ENCODE peak calls at places on chromosome 20, in six cellular contexts. V is cardiac muscle cell, G is uterus, K is PC-3, Q is thoracic aorta, J is neural progenitor cell. O is an unnamed sample.
A peak's percentile ranks its signal among the peaks of the same experiment; 100 is the strongest.

GRCh38 chr20:38864662-38865061 is 59.2 kb downstream of the PPP1R16B start:
- DNase-seq in K (no peak), G (no peak), Q (no peak), J (no peak), V (no peak), O (no peak)

GRCh38 chr20:19823971-19824370 is 65.9 kb downstream of the RIN2 start:
- DNase-seq in V (no peak), J (no peak), Q (no peak), K (no peak), G (no peak), O (no peak)

GRCh38 chr20:13288357-13288756 is 67.3 kb downstream of the ISM1 start:
- DNase-seq in J (no peak), K (no peak), Q (no peak), V (no peak), G (no peak), O (no peak)

GRCh38 chr20:37383229-37383989 is 37.5 kb downstream of the SRC start:
- DNase-seq in Q (peak; percentile 50), V (no peak), G (peak; percentile 27), K (peak; percentile 90), J (no peak), O (no peak)

GRCh38 chr20:38255389-38255788 is 5.1 kb downstream of the KIAA1755 start:
- DNase-seq in G (peak; percentile 55), Q (no peak), V (no peak), K (no peak), J (no peak), O (no peak)

GRCh38 chr20:8203366-8203765 is 71.3 kb downstream of the PLCB1 start:
- DNase-seq in K (no peak), G (no peak), V (no peak), J (no peak), Q (no peak), O (no peak)

GRCh38 chr20:17843246-17844132 is 125.1 kb downstream of the SNX5 start:
- DNase-seq in V (no peak), J (no peak), K (peak; percentile 94), Q (peak; percentile 47), G (peak; percentile 64), O (no peak)

GRCh38 chr20:14415492-14415891 is 78.1 kb upstream of the FLRT3 start:
- DNase-seq in G (no peak), K (peak; percentile 28), J (peak; percentile 5), Q (no peak), V (peak; percentile 11), O (no peak)

GRCh38 chr20:54980321-54980960 is 505.0 kb downstream of the DOK5 start:
- DNase-seq in Q (no peak), V (peak; percentile 28), G (no peak), K (peak; percentile 44), J (peak; percentile 50), O (peak; percentile 26)

GRCh38 chr20:53865905-53866786 is 204.2 kb downstream of the BCAS1 start:
- DNase-seq in J (peak; percentile 76), G (no peak), V (peak; percentile 50), Q (no peak), K (peak; percentile 99), O (peak; percentile 91)

GRCh38 chr20:3909952-3910366 is 20.8 kb downstream of the PANK2 start:
- DNase-seq in V (no peak), G (no peak), Q (no peak), K (no peak), J (no peak), O (no peak)

GRCh38 chr20:16337707-16338106 is 235.5 kb downstream of the KIF16B start:
- DNase-seq in J (no peak), G (no peak), Q (no peak), K (no peak), V (no peak), O (no peak)

GRCh38 chr20:10653593-10654288 is 20.1 kb downstream of the JAG1 start:
- DNase-seq in V (peak; percentile 45), G (peak; percentile 71), J (no peak), Q (no peak), K (no peak), O (no peak)

GRCh38 chr20:14673164-14673563 is 335.8 kb upstream of the FLRT3 start:
- DNase-seq in Q (no peak), K (peak; percentile 12), J (no peak), V (no peak), G (no peak), O (no peak)

GRCh38 chr20:38985060-38985459 is 22.9 kb downstream of the DHX35 start:
- DNase-seq in K (peak; percentile 21), V (no peak), G (no peak), J (no peak), Q (no peak), O (no peak)

GRCh38 chr20:18466574-18466893 is 296 bp downstream of the DZANK1 start:
- DNase-seq in V (no peak), J (no peak), K (no peak), G (no peak), Q (no peak), O (no peak)

GRCh38 chr20:45971425-45971674 is 653 bp downstream of the ZNF335 start:
- DNase-seq in Q (no peak), J (no peak), K (no peak), V (no peak), G (no peak), O (no peak)

GRCh38 chr20:5835870-5836269 is 85.7 kb downstream of the SHLD1 start:
- DNase-seq in J (no peak), G (no peak), V (no peak), K (no peak), Q (no peak), O (no peak)

GRCh38 chr20:56409521-56409920 is 2.5 kb upstream of the CASS4 start:
- DNase-seq in K (no peak), Q (no peak), G (no peak), J (no peak), V (no peak), O (no peak)

GRCh38 chr20:3691897-3692296 is 10.1 kb upstream of the ADAM33 start:
- DNase-seq in Q (no peak), J (no peak), K (no peak), V (no peak), G (no peak), O (no peak)

GRCh38 chr20:36339646-36340592 is 33.8 kb downstream of the DLGAP4 start:
- DNase-seq in J (no peak), V (no peak), G (no peak), K (no peak), Q (no peak), O (no peak)

GRCh38 chr20:19784511-19785172 is 26.6 kb downstream of the RIN2 start:
- DNase-seq in Q (no peak), V (peak; percentile 93), J (peak; percentile 81), K (peak; percentile 96), G (peak; percentile 35), O (peak; percentile 56)

GRCh38 chr20:3687655-3688054 is 5.8 kb upstream of the ADAM33 start:
- DNase-seq in K (peak; percentile 35), Q (no peak), J (peak; percentile 48), V (no peak), G (peak; percentile 59), O (no peak)

GRCh38 chr20:34891166-34892062 is 15.0 kb downstream of the ACSS2 start:
- DNase-seq in K (peak; percentile 88), Q (no peak), J (no peak), V (no peak), G (no peak), O (no peak)

GRCh38 chr20:49786671-49787370 is 25.8 kb upstream of the SLC9A8 start:
- DNase-seq in G (no peak), J (no peak), K (peak; percentile 63), Q (no peak), V (no peak), O (no peak)
- TF ChIP-seq CTCF in G (no peak), J (peak; percentile 11), K (peak; percentile 52), Q (no peak), V (peak; percentile 38), O (peak; percentile 15)

DNA sequence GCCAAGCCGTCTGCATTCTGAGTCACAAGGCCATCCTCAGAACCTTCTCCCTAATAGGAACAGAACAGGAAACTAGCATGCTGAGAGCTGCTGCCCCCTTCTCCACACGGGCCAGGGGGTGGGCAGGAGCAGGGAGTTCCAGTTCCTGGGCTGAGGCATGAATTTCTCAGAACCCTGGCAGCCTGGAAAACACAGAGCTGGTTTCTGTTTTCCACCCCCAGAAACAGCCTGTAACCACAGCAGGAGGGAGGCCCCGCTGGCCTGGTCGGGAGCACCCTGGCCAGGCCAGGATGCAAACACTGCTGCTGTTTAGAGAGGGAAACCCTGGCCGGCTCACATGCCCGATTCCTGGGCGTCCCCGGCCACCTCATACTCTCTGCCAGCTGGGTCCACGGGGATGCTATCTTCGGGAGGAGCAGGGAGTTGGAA is 130.2 kb downstream of the NFATC2 start:
- DNase-seq in J (no peak), V (no peak), G (no peak), Q (peak; percentile 13), K (no peak), O (no peak)
- H3K4me3 ChIP-seq in J (no peak overlapping the region), V (no peak overlapping the region), G (no peak overlapping the region), Q (peak overlapping the region; percentile 18), K (no peak overlapping the region), O (no peak overlapping the region)

GRCh38 chr20:61560361-61560853 is 308.3 kb downstream of the CDH4 start:
- DNase-seq in G (no peak), J (no peak), Q (no peak), V (no peak), K (peak; percentile 4), O (peak; percentile 10)
- TF ChIP-seq CTCF in G (no peak), J (peak; percentile 6), Q (no peak), V (no peak), K (no peak), O (peak; percentile 42)

GRCh38 chr20:1227121-1227582 is 1.3 kb downstream of the RAD21L1 start:
- DNase-seq in J (peak; percentile 14), G (no peak), V (no peak), K (no peak), Q (no peak), O (no peak)
- H3K4me3 ChIP-seq in J (no peak overlapping the region), G (no peak overlapping the region), V (no peak overlapping the region), K (peak overlapping the region; percentile 99), Q (peak overlapping the region; percentile 84), O (no peak overlapping the region)

GRCh38 chr20:31678389-31679356 is 41.0 kb downstream of the COX4I2 start:
- DNase-seq in J (peak; percentile 54), K (peak; percentile 2), G (no peak), V (peak; percentile 66), Q (no peak), O (no peak)
- TF ChIP-seq CTCF in J (no peak), K (no peak), G (no peak), V (no peak), Q (no peak), O (no peak)